ENCODE peak calls at places on chromosomes 2 and 18, in seven cellular contexts. T is fibroblast of lung; A is uterus; C is CD8-positive, alpha-beta T cell; P is mammary epithelial cell; Q is HCT116; W is upper lobe of left lung. I is an unnamed sample.
A peak's percentile ranks its signal among the peaks of the same experiment; 100 is the strongest.

GRCh38 chr2:191977754-191978153 is 130.9 kb upstream of the CAVIN2 start:
- DNase-seq in T (no peak), A (no peak), C (no peak), P (no peak), Q (no peak), W (no peak), I (no peak)

GRCh38 chr2:152472524-152472923 is 137.6 kb downstream of the FMNL2 start:
- DNase-seq in T (no peak), A (no peak), C (no peak), P (no peak), Q (no peak), W (no peak), I (no peak)

GRCh38 chr18:23992119-23992940 is 22.2 kb upstream of the TTC39C start:
- DNase-seq in T (peak; percentile 82), A (no peak), C (peak; percentile 58), P (peak; percentile 91), Q (no peak), W (peak; percentile 72), I (no peak)

GRCh38 chr18:21894619-21895367 is 154.2 kb downstream of the MIB1 start:
- DNase-seq in T (no peak), A (no peak), C (no peak), P (no peak), Q (no peak), W (peak; percentile 75), I (no peak)

GRCh38 chr2:127675335-127676261 is at the start of gene LIMS2:
- DNase-seq in T (peak; percentile 41), A (peak; percentile 66), C (no peak), P (no peak), Q (no peak), W (peak; percentile 35), I (no peak)

GRCh38 chr18:6414118-6414722 is 491 bp downstream of the L3MBTL4 start:
- DNase-seq in T (no peak), A (peak; percentile 62), C (peak; percentile 9), P (peak; percentile 7), Q (no peak), W (peak; percentile 79), I (no peak)

GRCh38 chr18:32301976-32302743 is 112.3 kb downstream of the MEP1B start:
- DNase-seq in T (peak; percentile 94), A (no peak), C (no peak), P (peak; percentile 88), Q (no peak), W (no peak), I (no peak)

GRCh38 chr2:196263181-196263747 is 91.9 kb upstream of the STK17B start:
- DNase-seq in T (peak; percentile 71), A (no peak), C (peak; percentile 42), P (peak; percentile 90), Q (no peak), W (no peak), I (no peak)

GRCh38 chr2:43605079-43605655 is 9.3 kb upstream of the THADA start:
- DNase-seq in T (peak; percentile 57), A (no peak), C (peak; percentile 15), P (peak; percentile 36), Q (peak; percentile 51), W (no peak), I (no peak)

GRCh38 chr2:171124512-171124911 is 36.2 kb downstream of the TLK1 start:
- DNase-seq in T (no peak), A (no peak), C (no peak), P (no peak), Q (no peak), W (no peak), I (no peak)

GRCh38 chr2:66445781-66446177 is 10.9 kb downstream of the MEIS1 start:
- DNase-seq in T (no peak), A (no peak), C (no peak), P (no peak), Q (no peak), W (no peak), I (no peak)

GRCh38 chr2:20617892-20618467 is 32.9 kb downstream of the HS1BP3 start:
- DNase-seq in T (peak; percentile 97), A (peak; percentile 99), C (no peak), P (peak; percentile 76), Q (peak; percentile 67), W (peak; percentile 98), I (peak; percentile 32)

GRCh38 chr18:44624052-44624451 is 56.6 kb upstream of the SETBP1 start:
- DNase-seq in T (no peak), A (no peak), C (no peak), P (no peak), Q (no peak), W (no peak), I (no peak)

GRCh38 chr2:207385076-207385475 is 144.7 kb upstream of the CREB1 start:
- DNase-seq in T (no peak), A (no peak), C (no peak), P (no peak), Q (no peak), W (no peak), I (no peak)

GRCh38 chr2:134919360-134920210 is 963 bp downstream of the CCNT2 start:
- DNase-seq in T (peak; percentile 23), A (no peak), C (peak; percentile 34), P (peak; percentile 28), Q (no peak), W (peak; percentile 44), I (no peak)

GRCh38 chr2:174589334-174589733 is 8.3 kb downstream of the WIPF1 start:
- DNase-seq in T (no peak), A (no peak), C (no peak), P (no peak), Q (no peak), W (no peak), I (no peak)

GRCh38 chr2:174590346-174590745 is 7.3 kb downstream of the WIPF1 start:
- DNase-seq in T (no peak), A (no peak), C (no peak), P (no peak), Q (no peak), W (no peak), I (no peak)

GRCh38 chr2:174593041-174593440 is 4.6 kb downstream of the WIPF1 start:
- DNase-seq in T (no peak), A (no peak), C (no peak), P (no peak), Q (no peak), W (no peak), I (no peak)

GRCh38 chr2:174591740-174592139 is 5.9 kb downstream of the WIPF1 start:
- DNase-seq in T (peak; percentile 38), A (no peak), C (no peak), P (no peak), Q (no peak), W (no peak), I (no peak)

GRCh38 chr2:174590928-174591648 is 6.5 kb downstream of the WIPF1 start:
- DNase-seq in T (peak; percentile 72), A (no peak), C (no peak), P (no peak), Q (no peak), W (no peak), I (no peak)
- H3K4me1 ChIP-seq in T (peaks cover 12% of the 10 kb centered on the region), A (peaks cover 9% of the 10 kb centered on the region), C (peaks cover 62% of the 10 kb centered on the region), P (no peaks in the 10 kb centered on the region), Q (no peaks in the 10 kb centered on the region), W (peaks cover 12% of the 10 kb centered on the region), I (peaks cover 80% of the 10 kb centered on the region)

DNA sequence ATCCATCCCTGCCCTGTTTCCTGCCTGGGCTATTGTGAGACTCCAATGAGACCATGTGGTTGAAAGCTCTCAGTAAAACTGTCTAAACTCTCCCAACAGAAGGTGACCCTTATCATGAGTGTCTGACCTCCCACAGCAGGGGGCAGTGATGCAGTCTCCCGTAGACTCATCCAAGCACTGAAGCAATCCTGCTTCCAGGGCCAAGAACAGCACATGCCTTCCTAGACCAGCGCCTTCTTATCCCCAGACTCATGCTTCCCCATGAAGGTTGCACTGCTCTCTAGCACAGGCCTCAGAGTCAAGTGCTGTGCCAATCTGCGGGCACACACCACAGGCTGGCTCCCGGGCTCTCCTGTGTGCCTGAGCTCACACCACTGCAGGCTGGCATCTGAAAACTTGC is 112.3 kb downstream of the TNS1 start:
- DNase-seq in T (peak; percentile 83), A (peak; percentile 82), C (no peak), P (no peak), Q (no peak), W (no peak), I (no peak)
- TF ChIP-seq CTCF in T (no peak), A (no peak), C (no peak), P (no peak), Q (no peak), W (no peak), I (peak; percentile 22)

DNA sequence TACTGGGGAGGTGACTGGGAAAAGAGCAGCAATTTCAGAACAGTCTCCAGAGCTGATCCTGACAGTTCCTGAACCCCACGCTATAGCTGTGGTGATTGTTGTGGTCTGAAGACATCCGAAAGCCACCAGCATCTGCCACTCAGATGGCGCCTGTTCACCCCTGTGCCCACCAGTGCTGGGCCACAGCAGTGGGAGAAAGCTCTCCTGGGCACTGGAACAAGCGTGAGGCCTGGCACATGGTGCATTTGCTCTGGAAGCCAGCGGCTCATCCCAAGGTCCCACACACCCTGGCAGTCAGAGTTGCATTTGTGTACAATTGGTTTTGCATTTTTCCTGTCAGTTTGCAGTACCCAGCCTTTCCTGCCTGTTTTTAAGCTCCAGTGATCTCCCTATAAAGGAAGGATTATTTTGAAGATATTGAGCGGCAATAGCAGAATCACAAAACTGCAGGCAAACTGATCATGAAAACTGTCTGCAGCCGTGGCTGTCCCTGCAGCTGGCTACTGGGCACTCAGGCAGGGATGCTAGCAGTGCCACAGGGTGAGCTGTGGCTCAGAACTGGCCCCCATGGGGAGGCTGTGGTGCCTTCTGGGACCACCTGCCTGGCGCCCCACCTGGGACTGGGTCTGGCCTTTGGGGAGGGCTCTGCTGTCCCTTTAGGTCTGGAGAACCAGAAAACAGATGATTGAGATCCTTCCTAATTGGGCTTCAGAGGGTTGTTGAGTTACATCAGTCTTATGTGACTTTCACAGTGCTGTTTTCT is 30.1 kb downstream of the IMPA2 start:
- DNase-seq in T (no peak), A (no peak), C (no peak), P (no peak), Q (no peak), W (no peak), I (no peak)
- H3K4me1 ChIP-seq in T (no peaks in the 10 kb centered on the region), A (no peaks in the 10 kb centered on the region), C (no peaks in the 10 kb centered on the region), P (peaks cover 24% of the 10 kb centered on the region), Q (no peaks in the 10 kb centered on the region), W (peaks cover 45% of the 10 kb centered on the region), I (peaks cover 77% of the 10 kb centered on the region)

GRCh38 chr18:58661423-58661822 is 9.8 kb upstream of the MALT1 start:
- DNase-seq in T (no peak), A (no peak), C (no peak), P (no peak), Q (no peak), W (no peak), I (no peak)
- TF ChIP-seq CTCF in T (peak; percentile 36), A (no peak), C (no peak), P (no peak), Q (no peak), W (no peak), I (no peak)

GRCh38 chr2:86790134-86790827 is 432 bp downstream of the CD8A start:
- DNase-seq in T (no peak), A (no peak), C (peak; percentile 49), P (peak; percentile 8), Q (no peak), W (no peak), I (no peak)
- H3K4me1 ChIP-seq in T (no peaks in the 10 kb centered on the region), A (peaks cover 14% of the 10 kb centered on the region), C (peaks cover 69% of the 10 kb centered on the region), P (peaks cover 20% of the 10 kb centered on the region), Q (no peaks in the 10 kb centered on the region), W (peaks cover 38% of the 10 kb centered on the region), I (peaks cover 37% of the 10 kb centered on the region)

I was measured in esophagus squamous epithelium.